ENCODE peak calls at places on chromosomes 12 and 14, in ten cellular contexts. D is heart right ventricle, A is ovary, E is keratinocyte, Q is mucosa of descending colon, L is esophagus squamous epithelium, J is Caco-2, Z is pancreas, P is tibial artery, O is HCT116. Y is an unnamed sample.

GRCh38 chr12:124720019-124720686 is 143.5 kb downstream of the SCARB1 start:
- DNase-seq in D (no peak), A (no peak), E (no peak), Q (no peak), L (no peak), J (no peak), Z (no peak), P (no peak), O (no peak), Y (no peak)

GRCh38 chr14:49464885-49465284 is 121.3 kb downstream of the RPS29 start:
- DNase-seq in D (no peak), A (no peak), E (no peak), Q (no peak), L (no peak), J (no peak), Z (no peak), P (no peak), O (peak; percentile 12), Y (no peak)

GRCh38 chr12:80858356-80858755 is 79.4 kb downstream of the LIN7A start:
- DNase-seq in D (no peak), A (no peak), E (no peak), Q (no peak), L (no peak), J (no peak), Z (no peak), P (no peak), O (no peak), Y (no peak)

GRCh38 chr14:77133718-77134338 is 7.8 kb downstream of the ZDHHC22 start:
- DNase-seq in D (peak; percentile 65), A (peak; percentile 32), E (no peak), Q (peak; percentile 63), L (no peak), J (peak; percentile 76), Z (peak; percentile 76), P (no peak), O (no peak), Y (peak; percentile 34)

GRCh38 chr12:2286051-2286450 is 233.3 kb downstream of the CACNA1C start:
- DNase-seq in D (no peak), A (no peak), E (no peak), Q (no peak), L (no peak), J (no peak), Z (no peak), P (no peak), O (no peak), Y (no peak)

GRCh38 chr12:52801773-52802172 is 5.9 kb upstream of the KRT3 start:
- DNase-seq in D (no peak), A (no peak), E (no peak), Q (no peak), L (no peak), J (no peak), Z (no peak), P (no peak), O (no peak), Y (peak; percentile 23)

GRCh38 chr12:91851741-91852477 is 293.7 kb downstream of the BTG1 start:
- DNase-seq in D (no peak), A (no peak), E (no peak), Q (no peak), L (no peak), J (no peak), Z (no peak), P (no peak), O (no peak), Y (no peak)

GRCh38 chr12:754871-755562 is 2.6 kb downstream of the WNK1 start:
- DNase-seq in D (no peak), A (no peak), E (no peak), Q (no peak), L (no peak), J (no peak), Z (no peak), P (no peak), O (no peak), Y (no peak)

GRCh38 chr14:80498533-80498932 is 287.2 kb upstream of the DIO2 start:
- DNase-seq in D (no peak), A (no peak), E (no peak), Q (no peak), L (no peak), J (no peak), Z (no peak), P (no peak), O (no peak), Y (no peak)

GRCh38 chr14:58969951-58970751 is 218.3 kb upstream of the DAAM1 start:
- DNase-seq in D (no peak), A (peak; percentile 17), E (no peak), Q (no peak), L (no peak), J (no peak), Z (peak; percentile 23), P (no peak), O (no peak), Y (no peak)

GRCh38 chr12:121304306-121304705 is 7.8 kb upstream of the CAMKK2 start:
- DNase-seq in D (no peak), A (no peak), E (no peak), Q (no peak), L (no peak), J (no peak), Z (no peak), P (no peak), O (no peak), Y (peak; percentile 30)

GRCh38 chr14:48748151-48748550 is 838.0 kb downstream of the RPS29 start:
- DNase-seq in D (no peak), A (no peak), E (no peak), Q (no peak), L (no peak), J (no peak), Z (no peak), P (no peak), O (no peak), Y (no peak)

GRCh38 chr14:66476964-66477363 is 9.2 kb upstream of the CCDC196 start:
- DNase-seq in D (no peak), A (no peak), E (no peak), Q (no peak), L (no peak), J (no peak), Z (no peak), P (no peak), O (no peak), Y (no peak)

GRCh38 chr12:109680521-109681030 is 33.0 kb upstream of the FAM222A start:
- DNase-seq in D (no peak), A (no peak), E (no peak), Q (no peak), L (no peak), J (no peak), Z (no peak), P (no peak), O (no peak), Y (no peak)

GRCh38 chr12:130628304-130628703 is 87.8 kb downstream of the RIMBP2 start:
- DNase-seq in D (no peak), A (no peak), E (no peak), Q (no peak), L (no peak), J (no peak), Z (no peak), P (no peak), O (no peak), Y (no peak)

DNA sequence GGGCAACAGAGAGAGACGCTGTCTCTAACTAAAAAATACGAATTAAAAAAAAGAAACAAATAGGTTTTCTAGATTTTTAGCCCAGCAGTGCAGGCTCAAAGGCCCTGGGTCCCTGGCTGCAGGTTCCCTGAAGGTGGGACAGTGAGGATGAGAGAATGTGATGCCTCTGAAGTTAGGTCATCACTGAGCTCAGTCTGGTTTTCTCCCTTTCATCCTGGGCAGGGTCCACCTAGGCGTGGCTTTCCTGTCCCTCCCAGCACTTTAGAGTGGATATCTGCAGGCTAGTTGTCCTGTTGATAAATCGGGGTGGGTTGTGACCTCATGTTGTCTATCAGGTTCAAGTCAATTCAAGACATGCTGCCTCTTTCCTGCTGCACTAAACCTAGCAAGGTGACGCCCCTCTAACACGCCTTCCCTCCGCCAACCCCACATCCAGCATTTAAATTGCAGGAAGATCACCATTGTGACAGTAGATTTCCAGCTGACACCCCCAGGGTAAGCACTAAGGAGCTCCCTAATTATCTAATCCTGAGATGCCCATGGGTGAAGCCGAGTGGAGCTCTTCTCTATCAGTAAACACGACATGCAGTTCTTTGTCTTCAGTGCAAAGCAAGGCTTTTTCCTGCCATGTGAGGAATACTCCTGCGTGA is 61.0 kb downstream of the MAP1LC3B2 start:
- DNase-seq in D (no peak), A (no peak), E (no peak), Q (no peak), L (no peak), J (peak; percentile 79), Z (no peak), P (no peak), O (no peak), Y (no peak)
- TF ChIP-seq CTCF in D (no peak), A (no peak), E (no peak), Q (no peak), L (no peak), J (no peak), Z (no peak), P (no peak), O (no peak), Y (no peak)

GRCh38 chr14:34568803-34569202 is 29.3 kb upstream of the EAPP start:
- DNase-seq in D (no peak), A (no peak), E (no peak), Q (peak; percentile 12), L (no peak), J (no peak), Z (no peak), P (no peak), O (no peak), Y (peak; percentile 56)
- H3K36me3 ChIP-seq in D (peaks cover 3% of the 10 kb centered on the region), A (no peaks in the 10 kb centered on the region), E (peaks cover 10% of the 10 kb centered on the region), Q (peaks cover 10% of the 10 kb centered on the region), L (peaks cover 45% of the 10 kb centered on the region), J (no peaks in the 10 kb centered on the region), Z (no peaks in the 10 kb centered on the region), P (peaks cover 74% of the 10 kb centered on the region), O (peaks cover 17% of the 10 kb centered on the region), Y (no peaks in the 10 kb centered on the region)

GRCh38 chr14:100146548-100147091 is 12.8 kb downstream of the DEGS2 start:
- DNase-seq in D (no peak), A (no peak), E (no peak), Q (peak; percentile 78), L (no peak), J (no peak), Z (no peak), P (no peak), O (no peak), Y (no peak)
- TF ChIP-seq CTCF in D (peak; percentile 18), A (no peak), E (no peak), Q (no peak), L (no peak), J (no peak), Z (no peak), P (no peak), O (no peak), Y (no peak)

GRCh38 chr12:88996389-88996788 is 355.9 kb downstream of the DUSP6 start:
- DNase-seq in D (no peak), A (no peak), E (no peak), Q (no peak), L (no peak), J (no peak), Z (no peak), P (no peak), O (no peak), Y (no peak)

GRCh38 chr12:88994537-88994936 is 357.8 kb downstream of the DUSP6 start:
- DNase-seq in D (no peak), A (no peak), E (no peak), Q (no peak), L (no peak), J (no peak), Z (no peak), P (no peak), O (no peak), Y (no peak)

GRCh38 chr12:88998421-88998820 is 353.9 kb downstream of the DUSP6 start:
- DNase-seq in D (no peak), A (no peak), E (no peak), Q (no peak), L (no peak), J (no peak), Z (no peak), P (no peak), O (no peak), Y (no peak)

GRCh38 chr12:88993655-88994054 is 358.6 kb downstream of the DUSP6 start:
- DNase-seq in D (no peak), A (no peak), E (no peak), Q (no peak), L (no peak), J (no peak), Z (no peak), P (no peak), O (peak; percentile 63), Y (no peak)
- H3K36me3 ChIP-seq in D (no peaks in the 10 kb centered on the region), A (no peaks in the 10 kb centered on the region), E (no peaks in the 10 kb centered on the region), Q (no peaks in the 10 kb centered on the region), L (no peaks in the 10 kb centered on the region), J (no peaks in the 10 kb centered on the region), Z (no peaks in the 10 kb centered on the region), P (no peaks in the 10 kb centered on the region), O (no peaks in the 10 kb centered on the region), Y (no peaks in the 10 kb centered on the region)